ENCODE peak calls at places on chromosomes 4 and X, in eight cellular contexts. A, S, M, C, G, B, R and V are unnamed samples.

GRCh38 chr4:76622717-76623116 is 187.7 kb downstream of the SHROOM3 start:
- DNase-seq in A (no peak), S (no peak), M (no peak), C (no peak), G (no peak), B (no peak), R (no peak), V (no peak)

GRCh38 chr4:8274772-8275241 is 5.3 kb downstream of the HTRA3 start:
- DNase-seq in A (no peak), S (peak; percentile 72), M (peak; percentile 96), C (no peak), G (no peak), B (no peak), R (no peak), V (peak; percentile 62)

GRCh38 chr4:126269106-126269505 is 954.4 kb downstream of the FAT4 start:
- DNase-seq in A (no peak), S (no peak), M (no peak), C (no peak), G (no peak), B (no peak), R (no peak), V (no peak)

GRCh38 chr4:178165251-178165650 is 723.0 kb upstream of the AGA start:
- DNase-seq in A (no peak), S (no peak), M (no peak), C (no peak), G (peak; percentile 4), B (no peak), R (no peak), V (no peak)

GRCh38 chr4:59400334-59400733 is 1799.8 kb upstream of the ADGRL3 start:
- DNase-seq in A (no peak), S (no peak), M (no peak), C (no peak), G (no peak), B (no peak), R (no peak), V (no peak)

GRCh38 chr4:138104462-138104775 is 137.7 kb downstream of the SLC7A11 start:
- DNase-seq in A (no peak), S (no peak), M (no peak), C (no peak), G (no peak), B (no peak), R (no peak), V (no peak)

GRCh38 chrX:31652651-31653050 is 580.8 kb upstream of the FTHL17 start:
- DNase-seq in A (no peak), S (no peak), M (no peak), C (no peak), G (no peak), B (no peak), R (no peak), V (no peak)

GRCh38 chr4:26242451-26242850 is 78.4 kb upstream of the RBPJ start:
- DNase-seq in A (no peak), S (no peak), M (no peak), C (no peak), G (no peak), B (no peak), R (no peak), V (no peak)

GRCh38 chrX:136745215-136746173 is 35.2 kb downstream of the ARHGEF6 start:
- DNase-seq in A (no peak), S (no peak), M (no peak), C (peak; percentile 50), G (no peak), B (no peak), R (no peak), V (no peak)

GRCh38 chrX:72554448-72555140 is 18.0 kb downstream of the HDAC8 start:
- DNase-seq in A (no peak), S (peak; percentile 92), M (no peak), C (peak; percentile 6), G (peak; percentile 87), B (peak; percentile 49), R (peak; percentile 81), V (peak; percentile 47)

GRCh38 chr4:98850937-98851336 is 78.0 kb downstream of the EIF4E start:
- DNase-seq in A (no peak), S (no peak), M (no peak), C (no peak), G (no peak), B (no peak), R (no peak), V (no peak)

GRCh38 chrX:151359341-151359740 is 37.7 kb upstream of the VMA21 start:
- DNase-seq in A (no peak), S (peak; percentile 71), M (no peak), C (no peak), G (no peak), B (no peak), R (peak; percentile 6), V (no peak)

GRCh38 chr4:76998251-76998901 is 48.8 kb downstream of the SEPTIN11 start:
- DNase-seq in A (no peak), S (no peak), M (no peak), C (no peak), G (no peak), B (no peak), R (no peak), V (no peak)